ENCODE peak calls at places on chromosomes 12 and 14, in six cellular contexts. F is CD8-positive, alpha-beta memory T cell; H is ovary; N is adipocyte; O is psoas muscle; R is thoracic aorta. U is an unnamed sample.
A peak's percentile ranks its signal among the peaks of the same experiment; 100 is the strongest.

GRCh38 chr12:120445911-120446909 is at the start of the genes GATC and TRIAP1:
- DNase-seq in F (peak; percentile 84), H (peak; percentile 89), N (peak; percentile 88), O (peak; percentile 93), R (no peak), U (peak; percentile 79)

GRCh38 chr12:47990351-47991105 is 13.7 kb downstream of the COL2A1 start:
- DNase-seq in F (peak; percentile 63), H (no peak), N (no peak), O (no peak), R (no peak), U (peak; percentile 36)

GRCh38 chr12:82517808-82518207 is 159.5 kb downstream of the METTL25 start:
- DNase-seq in F (no peak), H (no peak), N (no peak), O (no peak), R (no peak), U (no peak)

GRCh38 chr12:89316705-89317139 is 35.6 kb downstream of the DUSP6 start:
- DNase-seq in F (no peak), H (no peak), N (no peak), O (no peak), R (no peak), U (no peak)

GRCh38 chr12:48356041-48356768 is 5.5 kb upstream of the ZNF641 start:
- DNase-seq in F (no peak), H (no peak), N (no peak), O (no peak), R (no peak), U (no peak)

GRCh38 chr14:66056268-66056907 is 429.8 kb upstream of the CCDC196 start:
- DNase-seq in F (no peak), H (no peak), N (no peak), O (no peak), R (no peak), U (no peak)

GRCh38 chr12:120744922-120745493 is 19.4 kb downstream of the ACADS start:
- DNase-seq in F (no peak), H (no peak), N (no peak), O (no peak), R (no peak), U (no peak)

GRCh38 chr12:11785722-11786121 is 136.2 kb downstream of the ETV6 start:
- DNase-seq in F (no peak), H (no peak), N (peak; percentile 84), O (no peak), R (no peak), U (no peak)

GRCh38 chr12:91948504-91948903 is 197.1 kb downstream of the BTG1 start:
- DNase-seq in F (no peak), H (no peak), N (no peak), O (no peak), R (no peak), U (no peak)

GRCh38 chr14:22878271-22879246 is 4.5 kb upstream of the REM2 start:
- DNase-seq in F (no peak), H (no peak), N (no peak), O (no peak), R (no peak), U (no peak)

GRCh38 chr12:62933871-62934798 is 815 bp downstream of the PPM1H start:
- DNase-seq in F (no peak), H (peak; percentile 61), N (peak; percentile 71), O (peak; percentile 67), R (no peak), U (no peak)

GRCh38 chr12:128825845-128826244 is 2.1 kb upstream of the SLC15A4 start:
- DNase-seq in F (no peak), H (no peak), N (no peak), O (no peak), R (no peak), U (no peak)

GRCh38 chr12:128864516-128865186 is 11.4 kb downstream of the GLT1D1 start:
- DNase-seq in F (no peak), H (no peak), N (no peak), O (no peak), R (no peak), U (no peak)

GRCh38 chr12:49279706-49280159 is 14.9 kb downstream of the TUBA1C start:
- DNase-seq in F (no peak), H (no peak), N (no peak), O (no peak), R (no peak), U (no peak)

GRCh38 chr14:36662543-36663403 is 1.1 kb downstream of the PAX9 start:
- DNase-seq in F (no peak), H (no peak), N (peak; percentile 59), O (peak; percentile 71), R (no peak), U (no peak)

GRCh38 chr12:1796515-1797010 is 23.8 kb upstream of the LRTM2 start:
- DNase-seq in F (peak; percentile 50), H (peak; percentile 59), N (no peak), O (peak; percentile 73), R (no peak), U (peak; percentile 38)

GRCh38 chr14:24231263-24232120 is 675 bp downstream of the NEDD8 start:
- DNase-seq in F (peak; percentile 19), H (no peak), N (peak; percentile 21), O (no peak), R (no peak), U (no peak)

GRCh38 chr12:127559349-127560040 is 707.5 kb upstream of the TMEM132C start:
- DNase-seq in F (peak; percentile 26), H (no peak), N (peak; percentile 73), O (no peak), R (no peak), U (peak; percentile 11)

GRCh38 chr12:9649532-9649940 is 20.0 kb upstream of the CLEC2D start:
- DNase-seq in F (no peak), H (no peak), N (peak; percentile 15), O (no peak), R (no peak), U (no peak)

GRCh38 chr14:54366726-54367707 is 29.8 kb upstream of the CDKN3 start:
- DNase-seq in F (peak; percentile 25), H (no peak), N (peak; percentile 74), O (no peak), R (no peak), U (no peak)

GRCh38 chr12:47819902-47820630 is at the start of gene HDAC7:
- DNase-seq in F (peak; percentile 66), H (peak; percentile 91), N (peak; percentile 90), O (peak; percentile 92), R (peak; percentile 68), U (peak; percentile 61)

GRCh38 chr14:23119362-23120327 is 590 bp upstream of the CEBPE start:
- DNase-seq in F (peak; percentile 33), H (no peak), N (no peak), O (no peak), R (no peak), U (peak; percentile 3)

DNA sequence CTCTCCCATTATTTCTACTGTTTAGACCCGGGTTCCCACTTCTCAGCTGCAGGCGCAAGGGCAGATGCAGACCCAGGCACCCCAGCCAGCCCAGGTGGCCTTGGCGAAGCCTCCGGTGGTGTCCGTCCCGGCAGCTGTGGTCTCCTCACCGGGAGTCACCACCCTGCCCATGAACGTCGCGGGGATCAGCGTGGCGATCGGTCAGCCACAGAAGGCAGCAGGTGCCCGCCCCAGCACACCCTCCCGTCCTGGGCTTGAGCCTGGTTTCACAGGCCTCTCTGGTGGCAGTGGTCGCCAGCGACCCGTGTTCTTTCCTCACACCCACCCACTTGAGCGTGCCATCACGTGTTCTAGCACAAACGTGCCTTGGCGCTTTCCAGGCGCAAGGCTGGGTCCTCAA is 77.4 kb downstream of the DDX51 start:
- DNase-seq in F (no peak), H (no peak), N (no peak), O (no peak), R (no peak), U (no peak)
- H3K36me3 ChIP-seq in F (peaks cover 24% of the 10 kb centered on the region), H (no peaks in the 10 kb centered on the region), N (peaks cover 76% of the 10 kb centered on the region), O (peaks cover 10% of the 10 kb centered on the region), R (peaks cover 61% of the 10 kb centered on the region), U (peaks cover 51% of the 10 kb centered on the region)

GRCh38 chr14:32382704-32383103 is 53.6 kb downstream of the AKAP6 start:
- DNase-seq in F (no peak), H (no peak), N (peak; percentile 24), O (no peak), R (no peak), U (no peak)
- H3K36me3 ChIP-seq in F (no peaks in the 10 kb centered on the region), H (no peaks in the 10 kb centered on the region), N (no peaks in the 10 kb centered on the region), O (no peaks in the 10 kb centered on the region), R (no peaks in the 10 kb centered on the region), U (no peaks in the 10 kb centered on the region)

DNA sequence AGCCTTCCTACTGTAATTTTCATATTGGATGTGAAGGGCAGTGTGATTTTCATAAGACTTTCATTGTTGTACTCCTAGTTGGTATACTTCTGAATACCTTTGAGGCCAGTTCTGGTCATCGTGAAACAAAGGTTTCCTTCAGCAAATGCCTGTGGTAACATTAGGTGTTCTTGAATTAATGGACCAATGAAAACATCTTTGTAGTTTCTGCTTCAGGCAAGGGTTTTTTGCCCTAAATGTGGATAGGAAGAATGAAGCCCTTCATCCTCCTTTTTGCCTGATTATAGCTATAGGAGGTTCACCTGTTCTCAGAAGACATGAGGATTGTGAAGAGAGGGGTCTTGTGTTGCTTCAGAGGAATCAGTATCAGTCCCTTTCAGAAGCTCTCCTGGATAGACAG is 60.7 kb downstream of the PTPN11 start:
- DNase-seq in F (no peak), H (no peak), N (no peak), O (no peak), R (no peak), U (no peak)
- H3K36me3 ChIP-seq in F (peaks cover 58% of the 10 kb centered on the region), H (no peaks in the 10 kb centered on the region), N (peaks cover 97% of the 10 kb centered on the region), O (peaks cover 16% of the 10 kb centered on the region), R (peaks cover 58% of the 10 kb centered on the region), U (peaks cover 62% of the 10 kb centered on the region)

GRCh38 chr14:49677643-49678042 is 10.4 kb downstream of the POLE2 start:
- DNase-seq in F (no peak), H (no peak), N (no peak), O (no peak), R (no peak), U (no peak)
- H3K36me3 ChIP-seq in F (no peaks in the 10 kb centered on the region), H (no peaks in the 10 kb centered on the region), N (no peaks in the 10 kb centered on the region), O (no peaks in the 10 kb centered on the region), R (no peaks in the 10 kb centered on the region), U (no peaks in the 10 kb centered on the region)

DNA sequence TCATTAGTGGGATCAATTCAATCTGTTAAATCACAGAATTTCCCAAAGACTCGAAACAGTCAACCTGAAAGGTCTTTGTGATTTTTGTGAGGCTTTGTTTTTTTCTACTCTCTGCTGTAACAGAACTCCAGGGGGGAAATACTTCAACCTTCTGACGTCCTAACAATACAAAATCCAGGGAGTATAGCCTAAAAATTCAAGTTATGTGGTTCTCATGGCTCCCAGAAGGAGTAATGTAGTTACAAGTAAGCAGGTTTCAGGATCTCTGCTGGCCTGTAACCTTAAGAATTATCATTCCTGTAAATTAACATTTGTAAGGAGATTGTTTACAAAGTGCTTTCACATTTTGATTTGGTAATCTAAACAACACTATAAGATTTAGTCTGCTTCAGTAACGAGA is 39.9 kb downstream of the VEZT start:
- DNase-seq in F (no peak), H (no peak), N (no peak), O (no peak), R (no peak), U (no peak)
- H3K36me3 ChIP-seq in F (peaks cover 27% of the 10 kb centered on the region), H (no peaks in the 10 kb centered on the region), N (peaks cover 78% of the 10 kb centered on the region), O (peaks cover 2% of the 10 kb centered on the region), R (peaks cover 20% of the 10 kb centered on the region), U (peaks cover 37% of the 10 kb centered on the region)

GRCh38 chr14:91313154-91313850 is 68.8 kb upstream of the GPR68 start:
- DNase-seq in F (no peak), H (no peak), N (no peak), O (no peak), R (no peak), U (no peak)
- H3K36me3 ChIP-seq in F (peaks cover 49% of the 10 kb centered on the region), H (no peaks in the 10 kb centered on the region), N (no peaks in the 10 kb centered on the region), O (no peaks in the 10 kb centered on the region), R (no peaks in the 10 kb centered on the region), U (peaks cover 52% of the 10 kb centered on the region)

GRCh38 chr14:56812364-56813103 is 2.3 kb upstream of the OTX2 start:
- DNase-seq in F (no peak), H (no peak), N (no peak), O (no peak), R (no peak), U (no peak)
- H3K36me3 ChIP-seq in F (no peaks in the 10 kb centered on the region), H (no peaks in the 10 kb centered on the region), N (no peaks in the 10 kb centered on the region), O (no peaks in the 10 kb centered on the region), R (no peaks in the 10 kb centered on the region), U (no peaks in the 10 kb centered on the region)